ENCODE peak calls at places on chromosome 19, in seven cellular contexts. One of them, this sample, is unnamed.

GRCh38 chr19:18274303-18274775 is at the start of gene IQCN:
- DNase-seq in GM10248: no peak
- DNase-seq in activated T-cell treated with anti-CD3 and anti-CD28 coated beads, Interleukin-2, amount 50 U/mL, for 24 hours: no peak
- DNase-seq in Kasumi-1: no peak
- DNase-seq in HEK293T: no peak
- DNase-seq in activated T-helper 1 cell treated with Interleukin-2 at 50 U/mL for 16 hours: no peak
- DNase-seq in mucosa of descending colon: peak
- DNase-seq in this sample: peak

GRCh38 chr19:10861118-10861651 is 10.2 kb upstream of the CARM1 start:
- DNase-seq in activated T-helper 1 cell treated with Interleukin-2 at 50 U/mL for 16 hours: no peak
- DNase-seq in Kasumi-1: peak
- DNase-seq in GM10248: no peak
- DNase-seq in HEK293T: no peak
- DNase-seq in mucosa of descending colon: peak
- DNase-seq in activated T-cell treated with anti-CD3 and anti-CD28 coated beads, Interleukin-2, amount 50 U/mL, for 24 hours: peak
- DNase-seq in this sample: peak

GRCh38 chr19:9962623-9963290 is 26.4 kb upstream of the OLFM2 start:
- DNase-seq in activated T-helper 1 cell treated with Interleukin-2 at 50 U/mL for 16 hours: no peak
- DNase-seq in mucosa of descending colon: no peak
- DNase-seq in activated T-cell treated with anti-CD3 and anti-CD28 coated beads, Interleukin-2, amount 50 U/mL, for 24 hours: no peak
- DNase-seq in GM10248: no peak
- DNase-seq in Kasumi-1: no peak
- DNase-seq in HEK293T: no peak
- DNase-seq in this sample: no peak

GRCh38 chr19:52749780-52750179 is 14.9 kb upstream of the ZNF611 start:
- DNase-seq in GM10248: no peak
- DNase-seq in HEK293T: no peak
- DNase-seq in activated T-helper 1 cell treated with Interleukin-2 at 50 U/mL for 16 hours: no peak
- DNase-seq in mucosa of descending colon: no peak
- DNase-seq in activated T-cell treated with anti-CD3 and anti-CD28 coated beads, Interleukin-2, amount 50 U/mL, for 24 hours: no peak
- DNase-seq in Kasumi-1: no peak
- DNase-seq in this sample: no peak

GRCh38 chr19:6890938-6891337 is 3.6 kb downstream of the ADGRE1 start:
- DNase-seq in activated T-cell treated with anti-CD3 and anti-CD28 coated beads, Interleukin-2, amount 50 U/mL, for 24 hours: peak
- DNase-seq in mucosa of descending colon: no peak
- DNase-seq in HEK293T: no peak
- DNase-seq in activated T-helper 1 cell treated with Interleukin-2 at 50 U/mL for 16 hours: peak
- DNase-seq in Kasumi-1: no peak
- DNase-seq in GM10248: no peak
- DNase-seq in this sample: no peak

GRCh38 chr19:40763963-40764362 is 11.4 kb upstream of the MIA start:
- DNase-seq in Kasumi-1: no peak
- DNase-seq in mucosa of descending colon: no peak
- DNase-seq in HEK293T: no peak
- DNase-seq in activated T-cell treated with anti-CD3 and anti-CD28 coated beads, Interleukin-2, amount 50 U/mL, for 24 hours: no peak
- DNase-seq in GM10248: no peak
- DNase-seq in activated T-helper 1 cell treated with Interleukin-2 at 50 U/mL for 16 hours: no peak
- DNase-seq in this sample: no peak

GRCh38 chr19:39030854-39031367 is 1.4 kb downstream of the FBXO27 start:
- DNase-seq in Kasumi-1: no peak
- DNase-seq in HEK293T: no peak
- DNase-seq in activated T-helper 1 cell treated with Interleukin-2 at 50 U/mL for 16 hours: no peak
- DNase-seq in mucosa of descending colon: no peak
- DNase-seq in GM10248: no peak
- DNase-seq in activated T-cell treated with anti-CD3 and anti-CD28 coated beads, Interleukin-2, amount 50 U/mL, for 24 hours: no peak
- DNase-seq in this sample: peak

GRCh38 chr19:17863520-17864182 is 3.9 kb downstream of the RPL18A start:
- DNase-seq in GM10248: no peak
- DNase-seq in Kasumi-1: no peak
- DNase-seq in activated T-cell treated with anti-CD3 and anti-CD28 coated beads, Interleukin-2, amount 50 U/mL, for 24 hours: peak
- DNase-seq in HEK293T: no peak
- DNase-seq in activated T-helper 1 cell treated with Interleukin-2 at 50 U/mL for 16 hours: no peak
- DNase-seq in mucosa of descending colon: no peak
- DNase-seq in this sample: peak

GRCh38 chr19:48735031-48735615 is 5.3 kb downstream of the RASIP1 start:
- DNase-seq in GM10248: no peak
- DNase-seq in activated T-helper 1 cell treated with Interleukin-2 at 50 U/mL for 16 hours: no peak
- DNase-seq in HEK293T: no peak
- DNase-seq in mucosa of descending colon: peak
- DNase-seq in activated T-cell treated with anti-CD3 and anti-CD28 coated beads, Interleukin-2, amount 50 U/mL, for 24 hours: no peak
- DNase-seq in Kasumi-1: no peak
- DNase-seq in this sample: no peak

GRCh38 chr19:43905897-43906296 is 29.2 kb downstream of the ZNF45 start:
- DNase-seq in activated T-cell treated with anti-CD3 and anti-CD28 coated beads, Interleukin-2, amount 50 U/mL, for 24 hours: no peak
- DNase-seq in HEK293T: no peak
- DNase-seq in activated T-helper 1 cell treated with Interleukin-2 at 50 U/mL for 16 hours: no peak
- DNase-seq in GM10248: no peak
- DNase-seq in Kasumi-1: no peak
- DNase-seq in mucosa of descending colon: no peak
- DNase-seq in this sample: no peak

GRCh38 chr19:8826371-8826770 is 5.7 kb downstream of the ZNF558 start:
- DNase-seq in HEK293T: no peak
- DNase-seq in activated T-helper 1 cell treated with Interleukin-2 at 50 U/mL for 16 hours: no peak
- DNase-seq in activated T-cell treated with anti-CD3 and anti-CD28 coated beads, Interleukin-2, amount 50 U/mL, for 24 hours: no peak
- DNase-seq in mucosa of descending colon: no peak
- DNase-seq in Kasumi-1: no peak
- DNase-seq in GM10248: no peak
- DNase-seq in this sample: no peak

This sample was measured in M059J.